ENCODE peak calls at places on chromosomes 2 and 18, in seven cellular contexts. K, C, V, S, X, N and T are unnamed samples.

GRCh38 chr2:130263606-130264005 is 65.4 kb upstream of the TUBA3E start:
- DNase-seq in K (no peak), X (no peak), C (no peak), V (no peak), N (no peak), S (no peak), T (no peak)

GRCh38 chr2:39664898-39665591 is 672 bp upstream of the TMEM178A start:
- DNase-seq in N (no peak), X (no peak), K (no peak), S (peak), V (no peak), C (no peak), T (no peak)

GRCh38 chr2:45237850-45238542 is 228.7 kb upstream of the SIX2 start:
- DNase-seq in X (peak), S (no peak), K (peak), C (peak), N (no peak), V (no peak), T (peak)

GRCh38 chr2:233161730-233162129 is 89.7 kb upstream of the ATG16L1 start:
- DNase-seq in V (no peak), N (no peak), K (no peak), S (no peak), C (no peak), X (no peak), T (no peak)

GRCh38 chr2:148867079-148867769 is 7.8 kb upstream of the KIF5C start:
- DNase-seq in X (no peak), S (peak), K (no peak), C (no peak), V (no peak), N (no peak), T (no peak)

GRCh38 chr2:29222381-29223179 is 107.4 kb downstream of the CLIP4 start:
- DNase-seq in S (no peak), K (no peak), X (no peak), V (no peak), C (no peak), N (no peak), T (no peak)

GRCh38 chr2:73285162-73285739 is 973 bp upstream of the FBXO41 start:
- DNase-seq in C (no peak), K (no peak), X (no peak), V (no peak), S (no peak), N (no peak), T (no peak)

GRCh38 chr2:161995553-161996016 is 78.4 kb downstream of the DPP4 start:
- DNase-seq in N (no peak), X (no peak), S (no peak), V (no peak), C (no peak), K (no peak), T (no peak)

GRCh38 chr2:38600242-38600891 is 2.4 kb downstream of the HNRNPLL start:
- DNase-seq in N (no peak), X (peak), K (no peak), C (no peak), V (peak), S (peak), T (no peak)

GRCh38 chr2:99439989-99440388 is 49.8 kb downstream of the REV1 start:
- DNase-seq in K (no peak), X (no peak), C (no peak), S (peak), N (no peak), V (no peak), T (no peak)

GRCh38 chr18:23194150-23194968 is 59.1 kb downstream of the CABLES1 start:
- DNase-seq in X (peak), V (no peak), N (no peak), C (no peak), K (no peak), S (no peak), T (no peak)

GRCh38 chr2:20652141-20652540 is 1.2 kb upstream of the HS1BP3 start:
- DNase-seq in K (no peak), X (no peak), C (no peak), S (no peak), N (no peak), V (no peak), T (no peak)

GRCh38 chr2:64482765-64483504 is 29.0 kb downstream of the LGALSL start:
- DNase-seq in S (no peak), C (no peak), K (no peak), X (peak), N (no peak), V (no peak), T (no peak)

GRCh38 chr2:37283207-37283606 is 41.4 kb downstream of the PRKD3 start:
- DNase-seq in C (no peak), V (no peak), S (no peak), K (no peak), X (peak), N (no peak), T (peak)

GRCh38 chr2:37284386-37284785 is 40.2 kb downstream of the PRKD3 start:
- DNase-seq in N (no peak), K (no peak), C (no peak), S (no peak), V (no peak), X (peak), T (no peak)

GRCh38 chr2:37291680-37292079 is 33.0 kb downstream of the PRKD3 start:
- DNase-seq in X (no peak), K (no peak), V (no peak), S (no peak), C (no peak), N (no peak), T (no peak)

GRCh38 chr2:37282746-37283145 is 41.9 kb downstream of the PRKD3 start:
- DNase-seq in K (no peak), N (no peak), C (no peak), S (no peak), X (peak), V (no peak), T (no peak)

DNA sequence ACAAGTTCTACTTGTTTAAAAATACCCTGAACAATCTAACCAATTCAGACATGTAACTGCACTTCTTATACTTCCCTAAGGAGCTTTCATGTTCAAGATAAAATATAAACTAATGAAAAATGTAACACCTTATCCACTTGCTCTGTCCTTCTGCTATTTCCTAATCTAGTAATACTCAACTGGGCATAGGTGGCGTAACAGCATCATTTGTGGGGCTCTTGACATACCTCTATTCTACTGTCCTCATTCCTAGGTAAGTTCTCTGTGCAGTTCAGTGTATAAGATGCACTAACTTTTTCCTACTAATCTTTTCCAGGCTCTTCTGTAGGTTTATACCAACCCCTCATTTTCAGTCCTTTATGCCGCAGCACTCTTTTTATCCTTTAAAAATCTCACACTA is 36.7 kb downstream of the PRKD3 start:
- DNase-seq in X (no peak), S (peak), C (no peak), K (peak), V (no peak), N (no peak), T (no peak)
- TF ChIP-seq CTCF in X (no peak), S (peak), C (peak), K (peak), V (no peak), N (peak), T (no peak)

GRCh38 chr2:58629720-58630119 is 388.6 kb upstream of the FANCL start:
- DNase-seq in V (no peak), N (no peak), K (peak), S (no peak), C (no peak), X (no peak), T (no peak)
- TF ChIP-seq CTCF in V (no peak), N (no peak), K (no peak), S (no peak), C (no peak), X (no peak), T (no peak)

GRCh38 chr2:108944601-108945241 is 44.3 kb downstream of the EDAR start:
- DNase-seq in K (peak), C (no peak), N (no peak), X (no peak), V (no peak), S (peak), T (no peak)
- TF ChIP-seq CTCF in K (no peak), C (peak), N (no peak), X (peak), V (no peak), S (peak), T (no peak)

DNA sequence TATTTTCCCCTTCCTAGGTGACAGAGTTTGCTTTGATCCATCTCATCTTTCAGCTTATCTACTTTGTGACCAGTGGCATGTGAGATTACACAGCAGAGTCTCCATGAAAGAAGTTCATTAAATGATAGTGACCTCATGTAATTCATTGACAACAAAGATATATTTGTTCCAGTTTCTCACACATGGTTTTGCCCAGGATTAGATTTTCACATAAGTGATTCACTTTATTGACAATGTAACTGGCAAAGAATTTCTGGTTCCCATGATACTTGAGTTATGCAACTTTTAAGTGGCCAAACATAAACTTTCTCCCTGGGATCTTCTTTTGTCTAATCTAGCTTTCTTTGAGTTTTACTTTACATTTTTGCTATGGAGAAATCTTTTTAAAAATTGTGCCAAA is 50.0 kb downstream of the MC4R start:
- DNase-seq in C (no peak), S (no peak), X (no peak), V (no peak), K (no peak), N (no peak), T (no peak)
- TF ChIP-seq CTCF in C (no peak), S (no peak), X (no peak), V (no peak), K (no peak), N (no peak), T (no peak)

DNA sequence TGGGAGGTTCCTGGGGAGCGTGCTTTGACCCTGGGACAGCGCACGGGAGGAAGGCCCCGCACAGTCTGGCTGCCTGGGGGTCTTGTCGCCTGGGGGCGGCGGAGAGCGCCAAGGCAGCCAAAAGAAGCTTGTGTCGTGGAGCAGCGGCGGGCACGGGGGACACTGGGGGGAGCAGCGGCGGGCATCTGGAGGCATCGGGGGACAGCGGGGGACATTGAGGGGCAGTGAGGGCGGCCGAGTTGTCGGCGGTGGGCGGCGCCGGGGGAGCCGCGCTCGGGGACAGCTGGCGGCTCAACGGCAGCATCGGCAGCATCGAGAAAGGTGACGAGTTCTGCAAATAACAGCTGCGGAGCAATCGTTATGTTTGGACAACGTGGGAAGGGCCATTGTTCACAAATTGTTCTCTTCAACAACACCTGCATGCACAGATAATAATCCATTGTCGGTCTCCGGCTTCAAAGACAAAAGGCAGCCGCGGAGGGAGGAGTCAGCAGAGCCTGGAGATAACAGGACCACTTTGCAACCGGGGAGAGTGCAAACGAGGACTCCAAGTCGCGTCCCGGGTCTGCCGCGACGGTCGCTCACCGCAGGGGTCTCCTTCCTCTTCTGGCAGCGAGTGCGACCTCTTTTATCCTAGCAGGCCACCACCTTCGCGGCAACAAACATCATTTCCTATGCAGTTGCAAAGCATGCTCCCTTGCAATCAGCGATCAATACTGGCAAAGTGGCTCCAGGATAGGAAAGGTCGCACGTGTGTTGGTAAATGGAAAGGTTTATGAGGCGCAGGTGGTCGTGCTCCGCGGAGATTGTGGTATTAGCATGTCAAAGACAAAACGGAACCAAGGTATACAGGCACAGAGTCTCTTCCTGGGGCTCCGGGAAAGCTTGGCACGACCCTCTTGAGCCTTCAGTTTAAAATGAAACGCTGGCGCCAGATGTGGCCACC is 132.3 kb upstream of the DLX2 start:
- DNase-seq in X (no peak), C (no peak), K (no peak), V (peak), S (peak), N (peak), T (no peak)
- TF ChIP-seq CTCF in X (no peak), C (no peak), K (no peak), V (no peak), S (peak), N (peak), T (no peak)

DNA sequence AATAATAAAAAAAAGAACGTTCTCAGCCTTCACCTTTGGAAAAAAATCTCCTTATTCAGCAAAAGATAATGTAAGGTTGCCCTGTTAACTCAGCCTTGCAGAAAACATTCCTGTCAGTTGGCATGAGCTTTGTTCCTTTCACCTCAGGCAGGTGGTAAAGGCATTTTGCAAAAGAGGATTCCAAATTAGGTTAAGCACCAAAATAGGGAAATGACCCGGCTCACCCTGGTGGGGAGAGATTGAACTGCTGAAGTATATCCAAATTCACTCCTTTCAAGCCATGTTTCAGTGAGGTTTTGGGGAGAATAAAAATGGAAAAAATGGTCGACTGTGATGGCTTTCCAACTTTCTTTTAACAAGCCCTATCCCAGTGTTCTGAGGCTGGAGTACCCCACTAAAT is 1988.8 kb upstream of the PIK3C3 start:
- DNase-seq in C (no peak), S (peak), X (no peak), V (no peak), N (no peak), K (no peak), T (no peak)
- TF ChIP-seq CTCF in C (peak), S (peak), X (peak), V (no peak), N (peak), K (no peak), T (no peak)